ENCODE peak calls at places on chromosomes 13 and 19, in ten cellular contexts. F is GM23338, L is K562, O is breast epithelium, R is vagina, J is sigmoid colon, V is H1, Y is SK-N-SH, E is spleen, H is suprapubic skin. Q is an unnamed sample.

GRCh38 chr13:46197299-46197975 is 14.3 kb upstream of the LRRC63 start:
- DNase-seq in F (no peak), L (no peak), O (no peak), R (no peak), J (no peak), V (no peak), Y (no peak), E (no peak), H (no peak), Q (no peak)

GRCh38 chr19:51750381-51751124 is 1.1 kb downstream of the FPR1 start:
- DNase-seq in F (no peak), L (no peak), O (no peak), R (no peak), J (no peak), V (no peak), Y (no peak), E (no peak), H (peak; percentile 32), Q (no peak)

GRCh38 chr13:48278806-48279205 is 24.7 kb upstream of the RB1 start:
- DNase-seq in F (no peak), L (no peak), O (no peak), R (no peak), J (no peak), V (no peak), Y (no peak), E (no peak), H (no peak), Q (no peak)

GRCh38 chr13:70333752-70334151 is 225.5 kb upstream of the KLHL1 start:
- DNase-seq in F (no peak), L (no peak), O (no peak), R (no peak), J (no peak), V (no peak), Y (no peak), E (no peak), H (no peak), Q (no peak)

GRCh38 chr13:82847595-82847994 is 1034.7 kb downstream of the SLITRK1 start:
- DNase-seq in F (peak; percentile 29), L (no peak), O (no peak), R (no peak), J (no peak), V (no peak), Y (no peak), E (no peak), H (no peak), Q (no peak)

GRCh38 chr13:98529171-98529570 is 47.7 kb downstream of the STK24 start:
- DNase-seq in F (no peak), L (no peak), O (no peak), R (no peak), J (peak; percentile 53), V (no peak), Y (no peak), E (no peak), H (no peak), Q (no peak)

GRCh38 chr13:22738357-22738756 is 442.4 kb upstream of the SGCG start:
- DNase-seq in F (no peak), L (no peak), O (no peak), R (no peak), J (no peak), V (no peak), Y (no peak), E (no peak), H (no peak), Q (no peak)

GRCh38 chr19:52224211-52224610 is 34.4 kb downstream of the PPP2R1A start:
- DNase-seq in F (no peak), L (no peak), O (no peak), R (no peak), J (no peak), V (no peak), Y (no peak), E (no peak), H (no peak), Q (no peak)

GRCh38 chr19:17323973-17324327 is 10.7 kb downstream of the ANO8 start:
- DNase-seq in F (no peak), L (peak; percentile 18), O (no peak), R (no peak), J (no peak), V (no peak), Y (no peak), E (no peak), H (no peak), Q (no peak)

GRCh38 chr19:17324357-17325114 is 10.1 kb downstream of the ANO8 start:
- DNase-seq in F (no peak), L (no peak), O (no peak), R (no peak), J (no peak), V (no peak), Y (no peak), E (no peak), H (no peak), Q (no peak)

GRCh38 chr19:17325881-17326594 is 8.6 kb downstream of the ANO8 start:
- DNase-seq in F (no peak), L (no peak), O (peak; percentile 78), R (no peak), J (no peak), V (no peak), Y (no peak), E (no peak), H (no peak), Q (peak; percentile 40)

GRCh38 chr19:17326595-17326966 is 8.1 kb downstream of the ANO8 start:
- DNase-seq in F (peak; percentile 66), L (no peak), O (peak; percentile 57), R (no peak), J (no peak), V (no peak), Y (no peak), E (no peak), H (no peak), Q (no peak)

DNA sequence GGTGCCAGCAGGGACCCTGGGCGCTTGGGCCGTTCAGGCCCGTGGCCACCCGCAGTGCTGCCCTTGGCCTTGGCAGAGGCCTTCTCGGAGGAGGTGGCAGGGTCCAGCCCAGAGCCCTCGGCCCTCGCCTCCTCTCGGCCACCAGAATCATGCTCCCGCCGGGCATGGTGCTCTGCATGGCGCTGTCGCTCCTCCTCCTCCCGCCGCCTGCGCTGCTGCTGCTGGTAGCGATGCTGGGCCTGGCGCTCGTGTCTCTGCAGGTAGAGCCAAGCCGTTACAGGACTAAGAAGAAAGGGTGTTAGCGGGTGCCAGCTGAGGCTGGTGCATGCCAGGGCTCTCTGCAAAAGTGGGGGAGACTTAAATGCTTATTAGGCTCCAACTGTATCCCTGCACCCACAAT is 9.5 kb downstream of the ANO8 start:
- DNase-seq in F (no peak), L (no peak), O (no peak), R (no peak), J (no peak), V (no peak), Y (no peak), E (no peak), H (no peak), Q (no peak)
- H3K4me1 ChIP-seq in F (peaks cover 25% of the 10 kb centered on the region), L (peaks cover 57% of the 10 kb centered on the region), O (peaks cover 20% of the 10 kb centered on the region), R (peaks cover 30% of the 10 kb centered on the region), J (peaks cover 16% of the 10 kb centered on the region), V (no peaks in the 10 kb centered on the region), Y (no peaks in the 10 kb centered on the region), E (peaks cover 32% of the 10 kb centered on the region), H (peaks cover 48% of the 10 kb centered on the region), Q (peaks cover 15% of the 10 kb centered on the region)

GRCh38 chr13:77893066-77893465 is 25.6 kb downstream of the EDNRB start:
- DNase-seq in F (peak; percentile 11), L (no peak), O (no peak), R (no peak), J (no peak), V (no peak), Y (no peak), E (no peak), H (no peak), Q (no peak)

GRCh38 chr13:77898097-77898496 is 20.5 kb downstream of the EDNRB start:
- DNase-seq in F (no peak), L (no peak), O (no peak), R (no peak), J (no peak), V (no peak), Y (no peak), E (no peak), H (no peak), Q (no peak)

GRCh38 chr13:77896977-77897376 is 21.7 kb downstream of the EDNRB start:
- DNase-seq in F (no peak), L (no peak), O (no peak), R (no peak), J (no peak), V (no peak), Y (no peak), E (no peak), H (no peak), Q (no peak)

GRCh38 chr13:77894743-77895142 is 23.9 kb downstream of the EDNRB start:
- DNase-seq in F (no peak), L (no peak), O (no peak), R (no peak), J (no peak), V (no peak), Y (no peak), E (no peak), H (no peak), Q (no peak)

DNA sequence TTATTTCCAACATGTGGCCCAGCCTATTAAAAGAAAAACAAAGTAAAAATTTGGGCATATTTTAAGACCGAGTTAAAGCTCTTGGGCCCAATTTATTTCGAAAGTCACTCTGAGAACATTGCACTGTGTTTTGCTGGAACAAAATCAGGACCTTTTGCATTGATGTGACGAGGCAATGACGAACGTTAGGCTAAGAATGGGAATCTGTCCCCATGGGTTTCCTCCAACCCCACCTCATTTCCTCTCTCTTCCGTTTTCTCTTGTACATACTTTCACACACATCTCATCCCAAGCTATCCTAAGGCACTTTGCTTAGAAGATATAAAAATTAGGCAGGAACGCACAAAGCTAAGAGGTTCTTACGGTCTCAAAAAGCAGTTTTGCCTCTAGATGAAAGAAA is 22.1 kb downstream of the EDNRB start:
- DNase-seq in F (no peak), L (no peak), O (no peak), R (no peak), J (peak; percentile 63), V (no peak), Y (no peak), E (no peak), H (no peak), Q (no peak)
- TF ChIP-seq POLR2AphosphoS5 in F (no peak), L (no peak), O (peak; percentile 22), R (peak; percentile 18), J (peak; percentile 44), V (no peak), Y (no peak), E (no peak), H (peak; percentile 60), Q (peak; percentile 41)

GRCh38 chr19:10418281-10419199 is 1.8 kb upstream of the PDE4A start:
- DNase-seq in F (peak; percentile 57), L (no peak), O (no peak), R (no peak), J (no peak), V (peak; percentile 53), Y (peak; percentile 56), E (no peak), H (no peak), Q (no peak)
- H3K4me3 ChIP-seq in F (peak overlapping the region; percentile 78), L (peak overlapping the region; percentile 75), O (peak overlapping the region; percentile 28), R (no peak overlapping the region), J (peak overlapping the region; percentile 18), V (peak overlapping the region; percentile 55), Y (peak overlapping the region; percentile 51), E (no peak overlapping the region), H (peak overlapping the region; percentile 38), Q (peak overlapping the region; percentile 38)

GRCh38 chr19:19420570-19421301 is 15.3 kb downstream of the GATAD2A start:
- DNase-seq in F (no peak), L (no peak), O (no peak), R (no peak), J (no peak), V (no peak), Y (no peak), E (no peak), H (no peak), Q (no peak)

GRCh38 chr19:19425170-19425875 is 19.8 kb downstream of the GATAD2A start:
- DNase-seq in F (no peak), L (no peak), O (no peak), R (no peak), J (no peak), V (no peak), Y (no peak), E (no peak), H (no peak), Q (no peak)

GRCh38 chr19:19421326-19421725 is 15.9 kb downstream of the GATAD2A start:
- DNase-seq in F (no peak), L (peak; percentile 23), O (no peak), R (no peak), J (no peak), V (no peak), Y (no peak), E (peak; percentile 56), H (no peak), Q (no peak)

GRCh38 chr19:19423322-19423721 is 17.8 kb downstream of the GATAD2A start:
- DNase-seq in F (no peak), L (no peak), O (no peak), R (no peak), J (no peak), V (no peak), Y (no peak), E (peak; percentile 43), H (no peak), Q (no peak)

GRCh38 chr19:19422156-19422555 is 16.7 kb downstream of the GATAD2A start:
- DNase-seq in F (no peak), L (no peak), O (no peak), R (no peak), J (no peak), V (no peak), Y (no peak), E (peak; percentile 31), H (no peak), Q (no peak)
- H3K4me1 ChIP-seq in F (peaks cover 31% of the 10 kb centered on the region), L (peaks cover 13% of the 10 kb centered on the region), O (no peaks in the 10 kb centered on the region), R (peaks cover 63% of the 10 kb centered on the region), J (peaks cover 23% of the 10 kb centered on the region), V (no peaks in the 10 kb centered on the region), Y (no peaks in the 10 kb centered on the region), E (peaks cover 96% of the 10 kb centered on the region), H (peaks cover 44% of the 10 kb centered on the region), Q (peaks cover 58% of the 10 kb centered on the region)

Q was measured in stomach.